ENCODE peak calls at places on chromosomes 7 and 10, in four cellular contexts. T is amniotic stem cell, J is DND-41, X is fibroblast of the conjunctiva. G is an unnamed sample.
A peak's percentile ranks its signal among the peaks of the same experiment; 100 is the strongest.

GRCh38 chr10:124589491-124590006 is 127.9 kb downstream of the LHPP start:
- DNase-seq in T (no peak), J (no peak), X (no peak), G (no peak)

GRCh38 chr7:67019562-67020390 is 23.1 kb downstream of the TYW1 start:
- DNase-seq in T (no peak), J (no peak), X (no peak), G (peak; percentile 58)

GRCh38 chr7:48180981-48181380 is 9.7 kb downstream of the ABCA13 start:
- DNase-seq in T (no peak), J (no peak), X (no peak), G (no peak)

GRCh38 chr7:55258631-55259030 is 106.5 kb upstream of the LANCL2 start:
- DNase-seq in T (no peak), J (no peak), X (no peak), G (no peak)

GRCh38 chr10:36636285-36636839 is 489.0 kb upstream of the ANKRD30A start:
- DNase-seq in T (no peak), J (no peak), X (no peak), G (no peak)

GRCh38 chr10:89926736-89927135 is 225.3 kb downstream of the KIF20B start:
- DNase-seq in T (no peak), J (no peak), X (no peak), G (no peak)

GRCh38 chr10:119395287-119396007 is 147.1 kb downstream of the RGS10 start:
- DNase-seq in T (no peak), J (no peak), X (no peak), G (no peak)

GRCh38 chr7:151673216-151673615 is 153.5 kb upstream of the RHEB start:
- DNase-seq in T (no peak), J (no peak), X (no peak), G (no peak)

GRCh38 chr10:129045658-129046057 is 421.4 kb upstream of the MGMT start:
- DNase-seq in T (no peak), J (no peak), X (no peak), G (no peak)